ENCODE peak calls at places on chromosomes 3 and 15, in eight cellular contexts. U is astrocyte, T is GM23338, V is esophagus squamous epithelium, P is sigmoid colon, N is transverse colon, O is lower lobe of right lung, W is A673. L is an unnamed sample.

GRCh38 chr3:23314981-23315805 is 112.1 kb downstream of the UBE2E2 start:
- DNase-seq in T (no peak), U (peak), W (no peak), O (no peak), N (no peak), V (no peak), P (no peak), L (no peak)

GRCh38 chr3:72461787-72462186 is 386.5 kb downstream of the SHQ1 start:
- DNase-seq in N (no peak), U (no peak), W (no peak), O (peak), P (no peak), T (no peak), V (no peak), L (no peak)

GRCh38 chr3:43786102-43786952 is 95.6 kb downstream of the ABHD5 start:
- DNase-seq in W (no peak), N (no peak), U (no peak), O (no peak), T (no peak), P (no peak), V (no peak), L (no peak)

GRCh38 chr3:13790376-13791219 is 89.3 kb downstream of the WNT7A start:
- DNase-seq in V (no peak), U (no peak), P (no peak), N (no peak), W (no peak), T (no peak), O (peak), L (no peak)

GRCh38 chr3:149352556-149352955 is 19.1 kb upstream of the TM4SF18 start:
- DNase-seq in P (peak), T (peak), N (peak), V (no peak), O (peak), W (peak), U (no peak), L (no peak)

GRCh38 chr3:190183121-190183520 is 62.4 kb upstream of the P3H2 start:
- DNase-seq in V (no peak), P (no peak), W (peak), N (no peak), U (peak), O (no peak), T (peak), L (peak)

GRCh38 chr3:51719413-51720025 is 12.7 kb downstream of the GRM2 start:
- DNase-seq in O (no peak), N (no peak), P (no peak), U (no peak), W (no peak), T (peak), V (no peak), L (no peak)

GRCh38 chr3:169173636-169174035 is 489.9 kb downstream of the MECOM start:
- DNase-seq in O (no peak), U (no peak), T (no peak), N (no peak), V (no peak), P (no peak), W (no peak), L (no peak)

GRCh38 chr3:48851407-48851806 is 3.7 kb upstream of the PRKAR2A start:
- DNase-seq in N (no peak), W (peak), V (no peak), T (peak), U (peak), P (no peak), O (no peak), L (peak)

GRCh38 chr15:32824777-32825176 is 107.0 kb downstream of the GREM1 start:
- DNase-seq in N (no peak), P (no peak), W (no peak), V (no peak), O (no peak), U (peak), T (no peak), L (peak)

GRCh38 chr3:21989643-21990042 is 238.6 kb upstream of the ZNF385D start:
- DNase-seq in N (no peak), V (no peak), P (no peak), W (no peak), T (no peak), O (no peak), U (no peak), L (no peak)

GRCh38 chr3:121443456-121443855 is 102.3 kb downstream of the POLQ start:
- DNase-seq in P (no peak), T (no peak), O (no peak), N (no peak), U (no peak), W (no peak), V (no peak), L (no peak)

GRCh38 chr3:4633078-4634004 is 140.2 kb downstream of the ITPR1 start:
- DNase-seq in P (no peak), U (peak), T (peak), O (no peak), W (peak), V (no peak), N (no peak), L (peak)

GRCh38 chr3:4786431-4786830 is 192.8 kb upstream of the BHLHE40 start:
- DNase-seq in N (no peak), P (no peak), O (no peak), U (no peak), T (no peak), V (no peak), W (no peak), L (no peak)

GRCh38 chr3:129526121-129526900 is 2.1 kb upstream of the RHO start:
- DNase-seq in O (no peak), V (no peak), W (no peak), T (no peak), P (no peak), N (no peak), U (no peak), L (no peak)

GRCh38 chr3:147359177-147360062 is 46.9 kb downstream of the ZIC4 start:
- DNase-seq in N (no peak), V (no peak), U (no peak), T (peak), W (no peak), O (no peak), P (no peak), L (no peak)

GRCh38 chr15:95948371-95948770 is 382.1 kb upstream of the NR2F2 start:
- DNase-seq in T (no peak), V (no peak), N (no peak), O (no peak), P (no peak), W (no peak), U (no peak), L (no peak)

GRCh38 chr3:42804831-42805821 is 836 bp upstream of the HIGD1A start:
- DNase-seq in O (peak), N (peak), U (no peak), T (peak), V (no peak), W (no peak), P (peak), L (no peak)

GRCh38 chr15:89400121-89400996 is 65.7 kb upstream of the POLG start:
- DNase-seq in U (no peak), N (no peak), O (no peak), T (peak), W (peak), P (no peak), V (no peak), L (no peak)

GRCh38 chr15:56077071-56077470 is 83.7 kb upstream of the NEDD4 start:
- DNase-seq in N (no peak), W (no peak), P (no peak), O (no peak), T (no peak), V (no peak), U (no peak), L (no peak)

GRCh38 chr15:85543741-85544155 is 163.3 kb downstream of the AKAP13 start:
- DNase-seq in O (peak), V (no peak), N (peak), P (peak), W (no peak), U (no peak), T (peak), L (no peak)

GRCh38 chr15:100383302-100384107 is 41.7 kb upstream of the ADAMTS17 start:
- DNase-seq in T (peak), N (peak), P (no peak), U (peak), O (no peak), V (no peak), W (peak), L (no peak)

GRCh38 chr15:66287461-66288055 is 5.8 kb upstream of the DIS3L start:
- DNase-seq in T (peak), O (no peak), P (no peak), W (peak), V (no peak), U (no peak), N (no peak), L (no peak)

GRCh38 chr3:69292185-69292584 is 93.7 kb downstream of the FRMD4B start:
- DNase-seq in W (no peak), P (no peak), T (peak), N (no peak), O (no peak), V (no peak), U (no peak), L (no peak)

GRCh38 chr3:197880361-197881339 is 69.3 kb upstream of the RPL35A start:
- DNase-seq in W (no peak), N (no peak), T (peak), V (no peak), P (no peak), U (no peak), O (no peak), L (no peak)

GRCh38 chr3:15933439-15934144 is 135.8 kb upstream of the ANKRD28 start:
- DNase-seq in V (no peak), T (no peak), W (no peak), U (peak), N (no peak), P (no peak), O (no peak), L (peak)

GRCh38 chr15:65370885-65371284 is 6.9 kb downstream of the IGDCC3 start:
- DNase-seq in W (no peak), P (no peak), T (no peak), O (no peak), V (no peak), N (no peak), U (no peak), L (no peak)

GRCh38 chr3:99545941-99546580 is 92.3 kb upstream of the COL8A1 start:
- DNase-seq in U (no peak), O (no peak), N (no peak), T (no peak), V (no peak), W (no peak), P (no peak), L (no peak)

GRCh38 chr3:145915787-145916186 is 245.2 kb downstream of the PLOD2 start:
- DNase-seq in T (peak), P (no peak), O (no peak), U (no peak), N (no peak), V (no peak), W (no peak), L (no peak)

GRCh38 chr15:43953402-43953801 is 126.6 kb downstream of the WDR76 start:
- DNase-seq in V (no peak), O (no peak), N (no peak), P (no peak), W (no peak), T (no peak), U (no peak), L (no peak)

GRCh38 chr15:63401078-63401477 is 19.4 kb upstream of the CA12 start:
- DNase-seq in T (no peak), O (no peak), V (no peak), W (no peak), P (no peak), N (no peak), U (peak), L (no peak)

GRCh38 chr3:8990266-8991215 is 27.3 kb upstream of the RAD18 start:
- DNase-seq in O (no peak), W (no peak), V (no peak), P (no peak), N (no peak), U (peak), T (no peak), L (peak)

GRCh38 chr15:67915374-67916050 is 75.7 kb upstream of the RNU6-1 start:
- DNase-seq in P (peak), O (peak), V (no peak), U (no peak), T (peak), N (peak), W (no peak), L (no peak)

GRCh38 chr3:94115482-94115881 is 52.6 kb downstream of the NSUN3 start:
- DNase-seq in U (peak), N (no peak), O (no peak), T (peak), W (peak), P (no peak), V (no peak), L (peak)

GRCh38 chr3:43505351-43505750 is 116.5 kb downstream of the ANO10 start:
- DNase-seq in P (no peak), V (no peak), O (no peak), T (no peak), N (no peak), U (peak), W (no peak), L (peak)

GRCh38 chr3:159763466-159764210 is 225.0 kb upstream of the IL12A start:
- DNase-seq in W (peak), O (peak), P (peak), U (peak), N (peak), V (no peak), T (peak), L (peak)

DNA sequence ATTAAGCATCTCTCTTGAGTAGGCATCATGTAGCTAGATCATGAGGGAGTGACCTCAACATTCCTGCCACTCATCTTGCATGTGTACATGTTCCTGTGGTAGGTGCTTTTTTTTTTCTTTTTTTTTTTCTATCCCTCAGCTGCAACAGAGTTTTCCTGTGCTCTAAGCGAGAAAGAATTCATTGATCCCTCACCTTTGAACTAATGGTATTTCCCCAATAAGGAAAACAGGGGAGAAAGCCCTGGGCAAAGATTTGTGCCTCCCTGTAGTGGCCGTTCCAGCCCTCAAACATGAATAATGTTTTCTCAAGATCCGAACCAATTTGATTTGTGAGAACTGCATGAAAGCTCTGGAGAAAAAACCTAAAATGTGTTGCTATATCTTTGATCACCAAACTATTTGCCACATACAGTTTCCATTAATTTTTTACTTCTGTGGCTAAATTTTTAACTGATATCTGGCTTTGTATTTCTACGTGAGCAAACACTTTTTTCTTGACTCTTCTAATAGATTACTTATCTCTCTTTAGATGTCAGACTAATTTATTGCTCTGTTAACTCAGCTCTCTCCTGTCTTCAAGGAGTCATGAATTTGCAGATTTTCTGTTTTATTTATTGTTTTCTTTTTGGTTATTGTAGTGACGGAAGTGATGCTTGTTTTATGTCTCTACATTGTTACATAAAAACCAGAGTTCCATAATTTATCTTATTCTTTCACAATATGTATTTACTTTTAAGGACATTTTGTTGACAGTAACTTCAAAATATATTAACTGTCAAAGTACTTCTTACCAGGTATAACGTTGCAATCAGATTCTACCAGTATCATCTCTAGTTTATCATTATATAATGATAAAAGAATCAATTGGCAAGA is 1396.5 kb downstream of the OTOL1 start:
- DNase-seq in W (no peak), O (no peak), P (no peak), U (no peak), V (no peak), N (no peak), T (no peak), L (no peak)
- H3K27ac ChIP-seq in W (no peak), O (no peak), P (no peak), U (no peak), V (no peak), N (no peak), T (no peak), L (no peak)

DNA sequence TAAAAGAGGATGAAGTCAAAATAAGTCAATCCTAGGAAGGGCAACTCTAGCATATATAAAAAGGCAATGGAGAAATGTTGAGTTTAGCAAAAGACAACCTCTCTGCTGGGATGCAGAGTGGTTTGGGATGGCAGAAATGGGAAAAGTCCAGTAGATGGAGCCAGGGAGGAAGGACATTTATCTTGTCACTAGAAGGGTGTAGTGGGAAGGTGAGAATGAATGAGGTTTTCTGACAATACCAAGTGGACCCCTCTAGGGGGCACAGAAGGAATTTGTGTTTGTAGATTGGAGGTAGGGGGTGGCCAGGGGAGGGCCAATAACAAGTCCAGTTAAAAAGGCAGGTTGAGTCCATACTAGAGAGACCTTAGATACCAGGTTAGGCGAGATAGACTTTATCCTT is 80.0 kb downstream of the THSD4 start:
- DNase-seq in O (no peak), V (no peak), U (no peak), W (peak), T (peak), P (no peak), N (no peak), L (no peak)
- TF ChIP-seq CTCF in O (no peak), V (peak), U (no peak), W (peak), T (peak), P (no peak), N (no peak), L (no peak)

GRCh38 chr3:47008851-47009224 is 29.4 kb downstream of the NBEAL2 start:
- DNase-seq in V (no peak), W (no peak), P (no peak), O (no peak), T (no peak), U (no peak), N (no peak), L (no peak)
- H3K27ac ChIP-seq in V (peak), W (no peak), P (peak), O (peak), T (no peak), U (no peak), N (peak), L (no peak)

GRCh38 chr3:27105904-27106303 is 263.3 kb downstream of the NEK10 start:
- DNase-seq in U (no peak), T (peak), O (no peak), V (no peak), N (peak), P (no peak), W (no peak), L (no peak)

GRCh38 chr3:27110020-27110419 is 259.2 kb downstream of the NEK10 start:
- DNase-seq in O (no peak), V (no peak), U (no peak), T (no peak), W (no peak), P (no peak), N (no peak), L (no peak)

DNA sequence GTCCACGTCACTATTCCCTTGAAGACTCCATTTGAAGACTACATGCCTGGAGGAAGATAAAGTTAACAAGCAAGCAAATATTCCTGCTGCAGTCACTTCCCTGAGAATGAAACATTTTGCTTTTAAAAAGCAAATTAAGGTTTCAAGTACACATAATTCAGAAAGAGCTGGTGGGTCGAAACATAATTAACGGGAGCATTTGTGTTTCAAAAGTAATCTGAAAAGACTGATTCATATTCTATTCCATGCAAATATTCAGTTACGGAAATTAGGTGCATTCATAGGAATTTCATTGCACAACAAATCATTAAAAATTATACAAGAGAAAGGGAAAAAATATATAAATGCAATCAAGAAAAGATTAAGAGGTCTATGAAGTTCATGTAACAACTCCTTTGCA is 260.9 kb downstream of the NEK10 start:
- DNase-seq in T (no peak), N (no peak), O (no peak), V (no peak), P (no peak), W (no peak), U (no peak), L (no peak)
- TF ChIP-seq CTCF in T (no peak), N (no peak), O (no peak), V (no peak), P (no peak), W (no peak), U (no peak), L (no peak)

GRCh38 chr15:28913171-28913765 is 27.5 kb downstream of the APBA2 start:
- DNase-seq in W (no peak), U (no peak), V (no peak), P (peak), O (peak), N (no peak), T (peak), L (no peak)
- H3K27ac ChIP-seq in W (no peak), U (no peak), V (no peak), P (no peak), O (no peak), N (no peak), T (no peak), L (no peak)

DNA sequence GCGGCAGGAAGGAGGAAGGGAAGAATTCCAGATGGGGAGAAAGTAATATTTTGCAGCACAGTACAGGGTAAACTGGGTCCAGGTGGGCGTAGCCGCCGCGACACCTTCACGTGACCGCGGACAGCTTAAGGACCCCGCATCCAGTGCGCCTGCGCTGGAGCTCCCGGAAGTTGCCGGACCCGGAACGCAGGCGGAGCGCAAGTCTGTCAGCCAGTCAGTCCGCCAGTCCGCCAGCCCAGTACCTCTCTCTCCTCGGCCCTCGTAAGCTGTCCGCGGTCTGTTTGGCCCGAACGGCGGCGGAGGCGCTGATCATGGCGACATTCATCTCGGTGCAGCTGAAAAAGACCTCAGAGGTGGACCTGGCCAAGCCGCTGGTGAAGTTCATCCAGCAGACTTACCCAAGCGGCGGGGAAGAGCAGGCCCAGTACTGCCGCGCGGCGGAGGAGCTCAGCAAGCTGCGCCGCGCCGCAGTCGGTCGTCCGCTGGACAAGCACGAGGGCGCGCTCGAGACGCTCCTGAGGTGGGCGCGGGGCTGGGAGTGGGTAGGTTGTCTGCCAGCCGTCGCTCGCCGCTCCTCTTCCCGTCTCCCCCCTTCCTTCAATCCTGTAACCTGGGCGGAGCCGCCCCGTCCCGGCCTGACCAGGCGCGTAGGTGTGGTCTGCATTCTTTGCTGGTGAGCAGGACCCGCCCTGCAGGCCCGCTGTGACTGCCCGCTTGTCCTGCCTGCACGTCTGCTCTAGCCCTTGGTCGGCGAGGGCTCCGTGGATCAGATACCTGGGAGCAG is at the start of gene PDCD6IP:
- DNase-seq in P (peak), N (peak), U (peak), O (peak), T (peak), V (peak), W (peak), L (peak)
- TF ChIP-seq CTCF in P (peak), N (no peak), U (no peak), O (no peak), T (no peak), V (peak), W (peak), L (peak)

GRCh38 chr15:79265987-79266579 is 16.4 kb upstream of the ANKRD34C start:
- DNase-seq in N (no peak), V (no peak), T (no peak), O (no peak), W (no peak), U (no peak), P (no peak), L (no peak)
- H3K27ac ChIP-seq in N (no peak), V (no peak), T (no peak), O (no peak), W (no peak), U (no peak), P (no peak), L (no peak)

L was measured in AG04450.